ENCODE peak calls at places on chromosomes 2 and 18, in six cellular contexts. One of them, this sample, is unnamed.

GRCh38 chr2:11810237-11810977 is 64.0 kb downstream of the LPIN1 start:
- DNase-seq in SK-N-SH: no peak
- DNase-seq in H1: no peak
- DNase-seq in K562: no peak
- DNase-seq in GM12878: no peak
- DNase-seq in HepG2: no peak
- DNase-seq in this sample: no peak

GRCh38 chr2:149017116-149017985 is 21.1 kb upstream of the LYPD6B start:
- DNase-seq in H1: peak
- DNase-seq in HepG2: peak
- DNase-seq in GM12878: peak
- DNase-seq in SK-N-SH: peak
- DNase-seq in K562: peak
- DNase-seq in this sample: peak

GRCh38 chr18:53911200-53911599 is 313.3 kb downstream of the MBD2 start:
- DNase-seq in K562: no peak
- DNase-seq in H1: no peak
- DNase-seq in HepG2: no peak
- DNase-seq in SK-N-SH: no peak
- DNase-seq in GM12878: no peak
- DNase-seq in this sample: no peak

GRCh38 chr18:32349728-32350395 is 120.8 kb downstream of the GAREM1 start:
- DNase-seq in HepG2: peak
- DNase-seq in K562: no peak
- DNase-seq in GM12878: no peak
- DNase-seq in H1: no peak
- DNase-seq in SK-N-SH: no peak
- DNase-seq in this sample: no peak

GRCh38 chr2:85245891-85246290 is 81.9 kb downstream of the TGOLN2 start:
- DNase-seq in SK-N-SH: no peak
- DNase-seq in K562: no peak
- DNase-seq in HepG2: no peak
- DNase-seq in GM12878: no peak
- DNase-seq in H1: no peak
- DNase-seq in this sample: no peak

GRCh38 chr2:128027801-128028667 is at the start of gene SAP130:
- DNase-seq in K562: peak
- DNase-seq in GM12878: peak
- DNase-seq in H1: peak
- DNase-seq in HepG2: peak
- DNase-seq in SK-N-SH: peak
- DNase-seq in this sample: peak

GRCh38 chr2:72993147-72993546 is 75.8 kb downstream of the EMX1 start:
- DNase-seq in HepG2: peak
- DNase-seq in K562: peak
- DNase-seq in H1: no peak
- DNase-seq in GM12878: peak
- DNase-seq in SK-N-SH: peak
- DNase-seq in this sample: peak

GRCh38 chr2:17758123-17758522 is 4.2 kb downstream of the GEN1 start:
- DNase-seq in H1: no peak
- DNase-seq in K562: no peak
- DNase-seq in SK-N-SH: no peak
- DNase-seq in HepG2: no peak
- DNase-seq in GM12878: no peak
- DNase-seq in this sample: no peak

GRCh38 chr18:40553029-40553428 is 1402.0 kb upstream of the PIK3C3 start:
- DNase-seq in H1: no peak
- DNase-seq in SK-N-SH: no peak
- DNase-seq in GM12878: no peak
- DNase-seq in HepG2: no peak
- DNase-seq in K562: no peak
- DNase-seq in this sample: no peak

GRCh38 chr2:1209761-1210160 is 203.5 kb upstream of the TPO start:
- DNase-seq in H1: no peak
- DNase-seq in K562: no peak
- DNase-seq in GM12878: no peak
- DNase-seq in HepG2: no peak
- DNase-seq in SK-N-SH: no peak
- DNase-seq in this sample: no peak

GRCh38 chr2:8408560-8409460 is 273.0 kb upstream of the ID2 start:
- DNase-seq in HepG2: no peak
- DNase-seq in SK-N-SH: no peak
- DNase-seq in GM12878: peak
- DNase-seq in H1: no peak
- DNase-seq in K562: no peak
- DNase-seq in this sample: no peak

GRCh38 chr2:225558425-225558824 is 158.9 kb downstream of the NYAP2 start:
- DNase-seq in K562: no peak
- DNase-seq in GM12878: no peak
- DNase-seq in H1: no peak
- DNase-seq in HepG2: no peak
- DNase-seq in SK-N-SH: no peak
- DNase-seq in this sample: no peak

GRCh38 chr2:120052597-120052996 is 39.7 kb downstream of the EPB41L5 start:
- DNase-seq in HepG2: no peak
- DNase-seq in GM12878: no peak
- DNase-seq in K562: no peak
- DNase-seq in SK-N-SH: no peak
- DNase-seq in H1: no peak
- DNase-seq in this sample: no peak

GRCh38 chr2:11634584-11634983 is 35.4 kb downstream of the NTSR2 start:
- DNase-seq in HepG2: no peak
- DNase-seq in H1: no peak
- DNase-seq in SK-N-SH: no peak
- DNase-seq in GM12878: no peak
- DNase-seq in K562: no peak
- DNase-seq in this sample: no peak

GRCh38 chr2:218010116-218010837 is 7.5 kb upstream of the TNS1 start:
- DNase-seq in GM12878: no peak
- DNase-seq in K562: peak
- DNase-seq in H1: no peak
- DNase-seq in HepG2: no peak
- DNase-seq in SK-N-SH: peak
- DNase-seq in this sample: no peak

GRCh38 chr2:78082555-78082954 is 560.4 kb upstream of the LRRTM4 start:
- DNase-seq in GM12878: no peak
- DNase-seq in H1: no peak
- DNase-seq in SK-N-SH: no peak
- DNase-seq in HepG2: no peak
- DNase-seq in K562: no peak
- DNase-seq in this sample: no peak

GRCh38 chr2:78077637-78078036 is 555.5 kb upstream of the LRRTM4 start:
- DNase-seq in HepG2: no peak
- DNase-seq in K562: no peak
- DNase-seq in H1: no peak
- DNase-seq in GM12878: no peak
- DNase-seq in SK-N-SH: peak
- DNase-seq in this sample: no peak
- TF ChIP-seq GABPA in HepG2: no peak
- TF ChIP-seq GABPA in K562: no peak
- TF ChIP-seq GABPA in H1: no peak
- TF ChIP-seq GABPA in GM12878: no peak
- TF ChIP-seq GABPA in SK-N-SH: no peak
- TF ChIP-seq GABPA in this sample: no peak

GRCh38 chr18:47594063-47594462 is 336.4 kb downstream of the SMAD2 start:
- DNase-seq in HepG2: no peak
- DNase-seq in SK-N-SH: peak
- DNase-seq in K562: no peak
- DNase-seq in GM12878: no peak
- DNase-seq in H1: no peak
- DNase-seq in this sample: no peak
- TF ChIP-seq GABPA in HepG2: no peak
- TF ChIP-seq GABPA in SK-N-SH: no peak
- TF ChIP-seq GABPA in K562: no peak
- TF ChIP-seq GABPA in GM12878: no peak
- TF ChIP-seq GABPA in H1: no peak
- TF ChIP-seq GABPA in this sample: no peak

GRCh38 chr2:3487432-3487831 is 31.9 kb downstream of the ADI1 start:
- DNase-seq in GM12878: no peak
- DNase-seq in H1: no peak
- DNase-seq in SK-N-SH: peak
- DNase-seq in K562: no peak
- DNase-seq in HepG2: no peak
- DNase-seq in this sample: no peak
- TF ChIP-seq GABPA in GM12878: no peak
- TF ChIP-seq GABPA in H1: no peak
- TF ChIP-seq GABPA in SK-N-SH: no peak
- TF ChIP-seq GABPA in K562: no peak
- TF ChIP-seq GABPA in HepG2: no peak
- TF ChIP-seq GABPA in this sample: no peak

DNA sequence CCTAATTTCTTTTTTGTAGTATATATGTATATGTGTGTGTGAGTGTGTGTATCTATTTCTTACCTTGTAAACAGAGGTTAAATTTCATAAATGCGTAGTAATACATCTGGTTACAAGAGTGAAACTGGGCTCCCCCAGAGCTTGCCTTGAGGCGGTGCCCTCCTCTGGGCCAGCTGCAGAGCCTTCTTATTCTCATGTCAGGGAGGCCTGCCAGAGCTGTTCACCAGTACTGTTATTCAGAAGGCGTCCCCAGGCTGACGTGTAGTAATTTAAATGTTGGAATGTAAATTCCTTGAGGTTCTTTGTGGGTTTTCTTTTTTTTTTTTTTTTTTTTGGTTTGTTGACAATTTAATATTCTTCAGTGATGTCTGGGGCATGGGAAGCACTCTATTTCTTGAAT is 11.2 kb downstream of the COPS8 start:
- DNase-seq in SK-N-SH: no peak
- DNase-seq in GM12878: no peak
- DNase-seq in H1: no peak
- DNase-seq in K562: no peak
- DNase-seq in HepG2: no peak
- DNase-seq in this sample: no peak
- TF ChIP-seq GABPA in SK-N-SH: no peak
- TF ChIP-seq GABPA in GM12878: no peak
- TF ChIP-seq GABPA in H1: no peak
- TF ChIP-seq GABPA in K562: no peak
- TF ChIP-seq GABPA in HepG2: no peak
- TF ChIP-seq GABPA in this sample: no peak

This sample was measured in HL-60.